ENCODE peak calls at places on chromosomes 11 and 22, in eight cellular contexts. One of them, this sample, is unnamed.

GRCh38 chr11:40384991-40385390 is 1074.5 kb downstream of the LRRC4C start:
- DNase-seq in tibial nerve: no peak
- DNase-seq in IMR-90: peak
- DNase-seq in body of pancreas: no peak
- DNase-seq in gastrocnemius medialis: no peak
- DNase-seq in HCT116: no peak
- DNase-seq in prostate gland: no peak
- DNase-seq in esophagus squamous epithelium: no peak
- DNase-seq in this sample: no peak

GRCh38 chr11:47573321-47573720 is 5.4 kb downstream of the KBTBD4 start:
- DNase-seq in tibial nerve: no peak
- DNase-seq in IMR-90: no peak
- DNase-seq in body of pancreas: no peak
- DNase-seq in gastrocnemius medialis: no peak
- DNase-seq in HCT116: no peak
- DNase-seq in prostate gland: no peak
- DNase-seq in esophagus squamous epithelium: no peak
- DNase-seq in this sample: no peak

GRCh38 chr11:78651923-78652602 is 77.4 kb upstream of the NARS2 start:
- DNase-seq in tibial nerve: no peak
- DNase-seq in IMR-90: no peak
- DNase-seq in body of pancreas: no peak
- DNase-seq in gastrocnemius medialis: no peak
- DNase-seq in HCT116: no peak
- DNase-seq in prostate gland: no peak
- DNase-seq in esophagus squamous epithelium: no peak
- DNase-seq in this sample: peak

GRCh38 chr11:14617241-14618027 is 26.2 kb upstream of the PDE3B start:
- DNase-seq in tibial nerve: no peak
- DNase-seq in IMR-90: no peak
- DNase-seq in body of pancreas: no peak
- DNase-seq in gastrocnemius medialis: no peak
- DNase-seq in HCT116: no peak
- DNase-seq in prostate gland: no peak
- DNase-seq in esophagus squamous epithelium: no peak
- DNase-seq in this sample: no peak

GRCh38 chr11:2576116-2576515 is 123.7 kb downstream of the KCNQ1OT1 start:
- DNase-seq in tibial nerve: peak
- DNase-seq in IMR-90: no peak
- DNase-seq in body of pancreas: no peak
- DNase-seq in gastrocnemius medialis: peak
- DNase-seq in HCT116: no peak
- DNase-seq in prostate gland: no peak
- DNase-seq in esophagus squamous epithelium: no peak
- DNase-seq in this sample: peak

GRCh38 chr11:132538642-132539041 is 993.7 kb downstream of the OPCML start:
- DNase-seq in tibial nerve: no peak
- DNase-seq in IMR-90: no peak
- DNase-seq in body of pancreas: no peak
- DNase-seq in gastrocnemius medialis: no peak
- DNase-seq in HCT116: no peak
- DNase-seq in prostate gland: no peak
- DNase-seq in esophagus squamous epithelium: no peak
- DNase-seq in this sample: no peak

GRCh38 chr22:31605851-31606585 is 56.0 kb downstream of the PISD start:
- DNase-seq in tibial nerve: no peak
- DNase-seq in IMR-90: no peak
- DNase-seq in body of pancreas: no peak
- DNase-seq in gastrocnemius medialis: no peak
- DNase-seq in HCT116: no peak
- DNase-seq in prostate gland: no peak
- DNase-seq in esophagus squamous epithelium: no peak
- DNase-seq in this sample: peak

GRCh38 chr11:72578541-72578940 is 95.7 kb downstream of the PDE2A start:
- DNase-seq in tibial nerve: no peak
- DNase-seq in IMR-90: no peak
- DNase-seq in body of pancreas: no peak
- DNase-seq in gastrocnemius medialis: no peak
- DNase-seq in HCT116: no peak
- DNase-seq in prostate gland: no peak
- DNase-seq in esophagus squamous epithelium: no peak
- DNase-seq in this sample: no peak

GRCh38 chr11:2527621-2528291 is 82.9 kb downstream of the KCNQ1 start:
- DNase-seq in tibial nerve: peak
- DNase-seq in IMR-90: no peak
- DNase-seq in body of pancreas: no peak
- DNase-seq in gastrocnemius medialis: no peak
- DNase-seq in HCT116: no peak
- DNase-seq in prostate gland: no peak
- DNase-seq in esophagus squamous epithelium: no peak
- DNase-seq in this sample: peak

GRCh38 chr11:70270104-70270876 is at the start of gene PPFIA1:
- DNase-seq in tibial nerve: peak
- DNase-seq in IMR-90: peak
- DNase-seq in body of pancreas: peak
- DNase-seq in gastrocnemius medialis: peak
- DNase-seq in HCT116: peak
- DNase-seq in prostate gland: peak
- DNase-seq in esophagus squamous epithelium: peak
- DNase-seq in this sample: peak

GRCh38 chr11:129800655-129801054 is 15.0 kb upstream of the TMEM45B start:
- DNase-seq in tibial nerve: no peak
- DNase-seq in IMR-90: no peak
- DNase-seq in body of pancreas: no peak
- DNase-seq in gastrocnemius medialis: no peak
- DNase-seq in HCT116: no peak
- DNase-seq in prostate gland: no peak
- DNase-seq in esophagus squamous epithelium: no peak
- DNase-seq in this sample: no peak

GRCh38 chr11:100816823-100817222 is 129.7 kb downstream of the ARHGAP42 start:
- DNase-seq in tibial nerve: no peak
- DNase-seq in IMR-90: peak
- DNase-seq in body of pancreas: no peak
- DNase-seq in gastrocnemius medialis: no peak
- DNase-seq in HCT116: no peak
- DNase-seq in prostate gland: no peak
- DNase-seq in esophagus squamous epithelium: no peak
- DNase-seq in this sample: no peak

GRCh38 chr11:100815787-100816330 is 128.8 kb downstream of the ARHGAP42 start:
- DNase-seq in tibial nerve: no peak
- DNase-seq in IMR-90: no peak
- DNase-seq in body of pancreas: no peak
- DNase-seq in gastrocnemius medialis: no peak
- DNase-seq in HCT116: no peak
- DNase-seq in prostate gland: no peak
- DNase-seq in esophagus squamous epithelium: no peak
- DNase-seq in this sample: no peak

GRCh38 chr11:100821198-100821597 is 134.1 kb downstream of the ARHGAP42 start:
- DNase-seq in tibial nerve: no peak
- DNase-seq in IMR-90: no peak
- DNase-seq in body of pancreas: no peak
- DNase-seq in gastrocnemius medialis: no peak
- DNase-seq in HCT116: no peak
- DNase-seq in prostate gland: no peak
- DNase-seq in esophagus squamous epithelium: no peak
- DNase-seq in this sample: no peak

GRCh38 chr11:100812517-100812916 is 125.4 kb downstream of the ARHGAP42 start:
- DNase-seq in tibial nerve: no peak
- DNase-seq in IMR-90: no peak
- DNase-seq in body of pancreas: no peak
- DNase-seq in gastrocnemius medialis: no peak
- DNase-seq in HCT116: no peak
- DNase-seq in prostate gland: no peak
- DNase-seq in esophagus squamous epithelium: no peak
- DNase-seq in this sample: no peak

GRCh38 chr11:100817620-100818019 is 130.5 kb downstream of the ARHGAP42 start:
- DNase-seq in tibial nerve: no peak
- DNase-seq in IMR-90: no peak
- DNase-seq in body of pancreas: no peak
- DNase-seq in gastrocnemius medialis: no peak
- DNase-seq in HCT116: no peak
- DNase-seq in prostate gland: no peak
- DNase-seq in esophagus squamous epithelium: no peak
- DNase-seq in this sample: no peak
- TF ChIP-seq CTCF in tibial nerve: no peak
- TF ChIP-seq CTCF in IMR-90: no peak
- TF ChIP-seq CTCF in body of pancreas: no peak
- TF ChIP-seq CTCF in gastrocnemius medialis: no peak
- TF ChIP-seq CTCF in HCT116: no peak
- TF ChIP-seq CTCF in prostate gland: no peak
- TF ChIP-seq CTCF in esophagus squamous epithelium: no peak
- TF ChIP-seq CTCF in this sample: no peak

GRCh38 chr11:8019671-8020597 is 32.8 kb downstream of the EIF3F start:
- DNase-seq in tibial nerve: no peak
- DNase-seq in IMR-90: peak
- DNase-seq in body of pancreas: no peak
- DNase-seq in gastrocnemius medialis: no peak
- DNase-seq in HCT116: no peak
- DNase-seq in prostate gland: no peak
- DNase-seq in esophagus squamous epithelium: no peak
- DNase-seq in this sample: no peak
- TF ChIP-seq POLR2A in tibial nerve: no peak
- TF ChIP-seq POLR2A in IMR-90: no peak
- TF ChIP-seq POLR2A in body of pancreas: peak
- TF ChIP-seq POLR2A in gastrocnemius medialis: no peak
- TF ChIP-seq POLR2A in HCT116: no peak
- TF ChIP-seq POLR2A in prostate gland: no peak
- TF ChIP-seq POLR2A in esophagus squamous epithelium: no peak
- TF ChIP-seq POLR2A in this sample: no peak

GRCh38 chr22:40951795-40952602 is 821 bp downstream of the RBX1 start:
- DNase-seq in tibial nerve: no peak
- DNase-seq in IMR-90: peak
- DNase-seq in body of pancreas: no peak
- DNase-seq in gastrocnemius medialis: no peak
- DNase-seq in HCT116: no peak
- DNase-seq in prostate gland: no peak
- DNase-seq in esophagus squamous epithelium: no peak
- DNase-seq in this sample: no peak

GRCh38 chr22:40950888-40951794 is at the start of gene RBX1:
- DNase-seq in tibial nerve: peak
- DNase-seq in IMR-90: peak
- DNase-seq in body of pancreas: peak
- DNase-seq in gastrocnemius medialis: peak
- DNase-seq in HCT116: peak
- DNase-seq in prostate gland: peak
- DNase-seq in esophagus squamous epithelium: peak
- DNase-seq in this sample: peak

GRCh38 chr22:40955516-40955915 is 4.3 kb downstream of the RBX1 start:
- DNase-seq in tibial nerve: no peak
- DNase-seq in IMR-90: peak
- DNase-seq in body of pancreas: no peak
- DNase-seq in gastrocnemius medialis: no peak
- DNase-seq in HCT116: no peak
- DNase-seq in prostate gland: no peak
- DNase-seq in esophagus squamous epithelium: no peak
- DNase-seq in this sample: no peak

GRCh38 chr22:40954095-40954494 is 2.9 kb downstream of the RBX1 start:
- DNase-seq in tibial nerve: no peak
- DNase-seq in IMR-90: no peak
- DNase-seq in body of pancreas: no peak
- DNase-seq in gastrocnemius medialis: no peak
- DNase-seq in HCT116: no peak
- DNase-seq in prostate gland: no peak
- DNase-seq in esophagus squamous epithelium: no peak
- DNase-seq in this sample: no peak

GRCh38 chr22:40953446-40953845 is 2.3 kb downstream of the RBX1 start:
- DNase-seq in tibial nerve: no peak
- DNase-seq in IMR-90: no peak
- DNase-seq in body of pancreas: no peak
- DNase-seq in gastrocnemius medialis: no peak
- DNase-seq in HCT116: no peak
- DNase-seq in prostate gland: no peak
- DNase-seq in esophagus squamous epithelium: no peak
- DNase-seq in this sample: no peak
- H3K4me3 ChIP-seq in tibial nerve: no peak
- H3K4me3 ChIP-seq in IMR-90: no peak
- H3K4me3 ChIP-seq in body of pancreas: no peak
- H3K4me3 ChIP-seq in gastrocnemius medialis: no peak
- H3K4me3 ChIP-seq in HCT116: no peak
- H3K4me3 ChIP-seq in prostate gland: no peak
- H3K4me3 ChIP-seq in esophagus squamous epithelium: no peak
- H3K4me3 ChIP-seq in this sample: no peak

GRCh38 chr11:66312549-66313320 is 4.1 kb downstream of the CD248 start:
- DNase-seq in tibial nerve: peak
- DNase-seq in IMR-90: peak
- DNase-seq in body of pancreas: peak
- DNase-seq in gastrocnemius medialis: peak
- DNase-seq in HCT116: peak
- DNase-seq in prostate gland: peak
- DNase-seq in esophagus squamous epithelium: peak
- DNase-seq in this sample: peak

GRCh38 chr11:66314561-66315497 is 2.0 kb downstream of the CD248 start:
- DNase-seq in tibial nerve: no peak
- DNase-seq in IMR-90: no peak
- DNase-seq in body of pancreas: no peak
- DNase-seq in gastrocnemius medialis: no peak
- DNase-seq in HCT116: no peak
- DNase-seq in prostate gland: no peak
- DNase-seq in esophagus squamous epithelium: no peak
- DNase-seq in this sample: no peak

GRCh38 chr11:66311965-66312548 is 4.8 kb downstream of the CD248 start:
- DNase-seq in tibial nerve: peak
- DNase-seq in IMR-90: peak
- DNase-seq in body of pancreas: peak
- DNase-seq in gastrocnemius medialis: peak
- DNase-seq in HCT116: peak
- DNase-seq in prostate gland: peak
- DNase-seq in esophagus squamous epithelium: peak
- DNase-seq in this sample: peak

GRCh38 chr11:66314186-66314501 is 2.7 kb downstream of the CD248 start:
- DNase-seq in tibial nerve: no peak
- DNase-seq in IMR-90: no peak
- DNase-seq in body of pancreas: no peak
- DNase-seq in gastrocnemius medialis: no peak
- DNase-seq in HCT116: no peak
- DNase-seq in prostate gland: no peak
- DNase-seq in esophagus squamous epithelium: no peak
- DNase-seq in this sample: no peak

DNA sequence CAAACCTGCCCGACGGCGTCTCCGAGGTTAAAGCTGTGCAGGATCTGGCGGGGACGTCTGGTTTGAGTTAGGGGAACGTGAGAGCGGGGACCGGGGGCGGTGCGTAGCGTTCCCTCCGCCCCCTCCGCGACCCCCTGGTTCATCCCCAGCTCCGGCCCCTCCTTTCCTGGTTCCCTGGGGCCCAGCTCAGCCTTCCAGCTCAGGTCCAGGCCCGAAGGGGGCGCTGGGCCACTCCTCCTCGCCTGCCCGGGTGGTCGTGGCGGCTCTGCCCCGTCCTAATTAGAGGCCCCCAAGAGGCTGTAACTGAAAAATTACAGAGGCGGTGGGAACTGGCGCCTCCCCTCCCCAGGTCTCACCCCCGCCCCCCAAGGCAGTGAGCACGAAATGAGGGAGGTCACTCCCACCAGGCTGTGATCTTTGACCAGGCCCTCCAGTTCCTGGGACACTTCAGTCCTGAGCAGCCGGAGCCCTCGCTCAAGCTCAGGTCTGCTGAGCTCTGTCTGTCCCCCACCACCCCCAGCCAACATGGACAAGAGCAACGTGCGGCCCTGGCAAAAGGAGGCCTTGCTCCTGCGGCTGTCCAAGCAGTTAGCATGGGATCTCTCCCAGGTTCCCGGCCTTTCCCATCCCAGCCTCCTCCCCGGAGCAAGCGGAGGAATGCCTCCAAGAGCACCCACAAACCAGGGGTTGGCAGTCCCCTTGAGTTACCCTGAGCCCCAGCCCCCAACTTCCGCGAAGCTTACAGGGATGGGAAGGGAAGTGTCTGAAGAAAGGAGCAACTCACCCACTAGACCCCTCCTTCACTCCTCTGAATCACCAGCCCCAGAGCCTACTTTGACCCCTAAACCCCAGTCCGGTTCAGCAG is 3.3 kb downstream of the CD248 start:
- DNase-seq in tibial nerve: no peak
- DNase-seq in IMR-90: peak
- DNase-seq in body of pancreas: no peak
- DNase-seq in gastrocnemius medialis: no peak
- DNase-seq in HCT116: no peak
- DNase-seq in prostate gland: no peak
- DNase-seq in esophagus squamous epithelium: no peak
- DNase-seq in this sample: no peak
- TF ChIP-seq CTCF in tibial nerve: no peak
- TF ChIP-seq CTCF in IMR-90: peak
- TF ChIP-seq CTCF in body of pancreas: no peak
- TF ChIP-seq CTCF in gastrocnemius medialis: no peak
- TF ChIP-seq CTCF in HCT116: no peak
- TF ChIP-seq CTCF in prostate gland: no peak
- TF ChIP-seq CTCF in esophagus squamous epithelium: no peak
- TF ChIP-seq CTCF in this sample: no peak

This sample was measured in lower leg skin.